ENCODE peak calls at places on chromosomes 6 and 20, in ten cellular contexts. Q, J, G, R, A, D, N, P, K and Y are unnamed samples. For H3K36me3 and H3K9me3, the result is how much of the 10 kb centered on the place peaks cover.

GRCh38 chr20:56111951-56112730 is 106.8 kb upstream of the CBLN4 start:
- DNase-seq in Q (no peak), J (no peak), G (no peak), R (no peak), A (no peak), D (no peak), N (no peak), P (no peak), K (no peak), Y (no peak)

GRCh38 chr20:24962182-24962492 is 13.1 kb downstream of the CST7 start:
- DNase-seq in Q (no peak), J (no peak), G (peak), R (no peak), A (no peak), D (no peak), N (no peak), P (no peak), K (no peak), Y (no peak)

GRCh38 chr20:61673152-61673551 is 392.5 kb downstream of the TAF4 start:
- DNase-seq in Q (no peak), J (no peak), G (no peak), R (no peak), A (no peak), D (no peak), N (no peak), P (no peak), K (no peak), Y (no peak)

GRCh38 chr6:39821014-39821738 is 29.0 kb downstream of the DAAM2 start:
- DNase-seq in Q (peak), J (no peak), G (no peak), R (no peak), A (no peak), D (no peak), N (no peak), P (no peak), K (no peak), Y (no peak)

GRCh38 chr20:25503946-25504345 is 81.4 kb downstream of the NINL start:
- DNase-seq in Q (no peak), J (no peak), G (no peak), R (no peak), A (no peak), D (no peak), N (no peak), P (no peak), K (no peak), Y (no peak)

GRCh38 chr6:141406761-141407160 is 726.0 kb upstream of the GJE1 start:
- DNase-seq in Q (no peak), J (no peak), G (no peak), R (no peak), A (no peak), D (no peak), N (no peak), P (no peak), K (no peak), Y (no peak)

GRCh38 chr6:131116755-131117360 is 18.4 kb upstream of the AKAP7 start:
- DNase-seq in Q (peak), J (peak), G (no peak), R (no peak), A (no peak), D (no peak), N (no peak), P (no peak), K (peak), Y (peak)

GRCh38 chr6:42963855-42964605 is 3.5 kb downstream of the GNMT start:
- DNase-seq in Q (peak), J (peak), G (peak), R (no peak), A (no peak), D (no peak), N (no peak), P (peak), K (peak), Y (no peak)

GRCh38 chr6:42450314-42451145 is 1.2 kb downstream of the TRERF1 start:
- DNase-seq in Q (peak), J (no peak), G (no peak), R (peak), A (no peak), D (peak), N (no peak), P (peak), K (no peak), Y (no peak)

GRCh38 chr6:127288705-127289104 is 22.0 kb downstream of the RNF146 start:
- DNase-seq in Q (no peak), J (no peak), G (no peak), R (no peak), A (no peak), D (no peak), N (no peak), P (no peak), K (no peak), Y (no peak)

GRCh38 chr6:3750324-3751018 is 1.0 kb downstream of the PXDC1 start:
- DNase-seq in Q (peak), J (peak), G (peak), R (no peak), A (peak), D (peak), N (peak), P (peak), K (no peak), Y (peak)

GRCh38 chr20:46134716-46135115 is 16.6 kb downstream of the CD40 start:
- DNase-seq in Q (no peak), J (no peak), G (no peak), R (no peak), A (no peak), D (no peak), N (no peak), P (no peak), K (no peak), Y (no peak)

GRCh38 chr6:132219901-132220300 is 181.4 kb downstream of the MOXD1 start:
- DNase-seq in Q (no peak), J (no peak), G (no peak), R (no peak), A (no peak), D (no peak), N (no peak), P (no peak), K (no peak), Y (no peak)

GRCh38 chr6:135853986-135854385 is 2.5 kb downstream of the PDE7B start:
- DNase-seq in Q (peak), J (no peak), G (no peak), R (no peak), A (no peak), D (no peak), N (no peak), P (no peak), K (no peak), Y (no peak)

GRCh38 chr20:52230406-52230805 is 38.8 kb upstream of the ZFP64 start:
- DNase-seq in Q (peak), J (no peak), G (no peak), R (no peak), A (no peak), D (no peak), N (no peak), P (no peak), K (no peak), Y (no peak)

GRCh38 chr20:20198011-20198410 is 145.7 kb downstream of the CFAP61 start:
- DNase-seq in Q (no peak), J (no peak), G (no peak), R (no peak), A (no peak), D (no peak), N (no peak), P (no peak), K (no peak), Y (no peak)

GRCh38 chr6:34938268-34938667 is 49.2 kb downstream of the ANKS1A start:
- DNase-seq in Q (no peak), J (no peak), G (no peak), R (no peak), A (no peak), D (no peak), N (peak), P (no peak), K (no peak), Y (no peak)

GRCh38 chr6:106162926-106163325 is 76.8 kb downstream of the PRDM1 start:
- DNase-seq in Q (no peak), J (no peak), G (no peak), R (no peak), A (no peak), D (no peak), N (no peak), P (no peak), K (peak), Y (no peak)

GRCh38 chr6:2432258-2432657 is 186.9 kb upstream of the GMDS start:
- DNase-seq in Q (peak), J (no peak), G (peak), R (no peak), A (no peak), D (no peak), N (no peak), P (no peak), K (no peak), Y (no peak)

DNA sequence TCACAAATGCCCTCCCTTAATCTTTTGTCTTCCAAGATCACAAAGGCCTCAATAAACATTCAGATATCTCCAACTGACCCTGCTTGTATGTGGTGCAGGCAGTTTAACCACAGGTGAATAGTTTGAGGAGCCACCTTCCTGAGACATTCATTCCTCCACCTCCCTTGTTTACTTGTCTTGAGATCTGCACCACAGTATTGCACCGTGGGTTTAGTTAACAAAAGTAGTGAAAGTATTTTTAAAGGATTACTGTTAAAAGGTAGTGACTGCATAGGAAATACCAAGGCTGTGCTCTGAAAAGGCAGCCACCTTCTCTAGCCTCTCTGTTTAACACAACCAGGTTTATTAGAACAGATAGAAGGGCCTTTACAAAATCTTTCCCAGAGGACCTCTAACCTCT is 46.5 kb downstream of the SESN1 start:
- DNase-seq in Q (no peak), J (no peak), G (no peak), R (no peak), A (no peak), D (no peak), N (no peak), P (no peak), K (peak), Y (no peak)
- H3K36me3 ChIP-seq in Q (under half), J (under half), G (under half), R (under half), A (under half), D (under half), N (under half), P (under half), K (under half), Y (under half)

GRCh38 chr6:24642061-24642460 is 3.9 kb downstream of the KIAA0319 start:
- DNase-seq in Q (no peak), J (no peak), G (no peak), R (no peak), A (no peak), D (no peak), N (no peak), P (no peak), K (no peak), Y (no peak)
- H3K9me3 ChIP-seq in Q (under half), J (under half), G (under half), R (under half), A (under half), D (under half), N (under half), P (under half), K (under half), Y (under half)

GRCh38 chr20:15862178-15862577 is 711.1 kb downstream of the KIF16B start:
- DNase-seq in Q (no peak), J (no peak), G (no peak), R (no peak), A (no peak), D (no peak), N (no peak), P (no peak), K (no peak), Y (no peak)

GRCh38 chr20:15867017-15867416 is 706.2 kb downstream of the KIF16B start:
- DNase-seq in Q (no peak), J (no peak), G (no peak), R (no peak), A (no peak), D (no peak), N (no peak), P (no peak), K (no peak), Y (no peak)

GRCh38 chr20:15865553-15865952 is 707.7 kb downstream of the KIF16B start:
- DNase-seq in Q (no peak), J (no peak), G (no peak), R (no peak), A (no peak), D (no peak), N (no peak), P (no peak), K (no peak), Y (no peak)

GRCh38 chr20:15863735-15864134 is 709.5 kb downstream of the KIF16B start:
- DNase-seq in Q (no peak), J (no peak), G (no peak), R (no peak), A (no peak), D (no peak), N (no peak), P (no peak), K (no peak), Y (no peak)

DNA sequence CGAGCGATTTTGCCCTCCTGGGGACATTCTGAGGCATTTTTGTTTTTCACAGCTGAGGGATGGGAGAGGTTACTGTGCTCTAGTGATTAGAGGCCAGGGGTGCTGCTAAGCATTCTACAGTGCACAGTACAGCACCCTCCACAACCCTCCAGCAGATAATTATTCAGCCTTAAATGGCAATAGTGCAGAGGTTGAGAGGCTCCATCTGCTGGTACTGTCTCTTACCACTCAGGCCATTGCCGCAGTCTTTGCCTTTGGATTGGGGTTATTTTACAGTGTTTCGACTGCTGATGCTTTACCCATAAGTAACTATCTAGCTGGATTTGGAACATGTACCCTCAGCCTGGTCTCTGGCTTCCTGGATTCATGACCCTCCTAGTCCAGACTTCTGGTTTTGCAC is 705.3 kb downstream of the KIF16B start:
- DNase-seq in Q (no peak), J (peak), G (no peak), R (no peak), A (no peak), D (no peak), N (no peak), P (peak), K (no peak), Y (no peak)
- H3K27ac ChIP-seq in Q (no peak), J (no peak), G (no peak), R (no peak), A (no peak), D (no peak), N (no peak), P (no peak), K (no peak), Y (no peak)

GRCh38 chr6:36908758-36909157 is 23.0 kb downstream of the C6orf89 start:
- DNase-seq in Q (no peak), J (no peak), G (no peak), R (no peak), A (no peak), D (no peak), N (no peak), P (no peak), K (no peak), Y (no peak)
- H3K36me3 ChIP-seq in Q (under half), J (under half), G (under half), R (under half), A (under half), D (under half), N (half or more), P (under half), K (under half), Y (under half)

DNA sequence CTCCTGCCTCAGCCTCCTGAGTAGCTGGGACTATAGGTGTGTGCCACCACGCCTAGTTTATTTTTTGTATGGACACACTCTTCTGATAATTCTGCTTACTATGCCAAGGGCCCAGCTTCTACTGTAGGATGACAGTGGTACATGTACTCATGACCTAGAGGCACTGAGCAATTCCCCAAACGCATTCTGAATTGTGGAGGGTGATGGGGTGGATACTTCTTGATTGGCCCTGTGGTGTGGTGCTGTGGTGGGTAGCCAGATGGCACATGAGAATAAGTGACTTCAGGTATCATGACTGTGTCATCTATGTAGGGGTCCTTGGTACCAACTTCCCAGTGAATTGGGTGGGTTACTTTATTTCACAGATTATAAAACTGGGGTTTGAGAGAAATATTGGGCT is 11.0 kb downstream of the DNMT3B start:
- DNase-seq in Q (no peak), J (no peak), G (no peak), R (no peak), A (no peak), D (no peak), N (no peak), P (no peak), K (no peak), Y (no peak)
- H3K9me3 ChIP-seq in Q (under half), J (under half), G (under half), R (under half), A (under half), D (under half), N (under half), P (under half), K (under half), Y (under half)

GRCh38 chr20:44131704-44132103 is 55.3 kb downstream of the JPH2 start:
- DNase-seq in Q (no peak), J (no peak), G (no peak), R (no peak), A (no peak), D (no peak), N (no peak), P (no peak), K (no peak), Y (no peak)
- H3K27ac ChIP-seq in Q (peak), J (no peak), G (no peak), R (no peak), A (no peak), D (peak), N (no peak), P (no peak), K (no peak), Y (no peak)

DNA sequence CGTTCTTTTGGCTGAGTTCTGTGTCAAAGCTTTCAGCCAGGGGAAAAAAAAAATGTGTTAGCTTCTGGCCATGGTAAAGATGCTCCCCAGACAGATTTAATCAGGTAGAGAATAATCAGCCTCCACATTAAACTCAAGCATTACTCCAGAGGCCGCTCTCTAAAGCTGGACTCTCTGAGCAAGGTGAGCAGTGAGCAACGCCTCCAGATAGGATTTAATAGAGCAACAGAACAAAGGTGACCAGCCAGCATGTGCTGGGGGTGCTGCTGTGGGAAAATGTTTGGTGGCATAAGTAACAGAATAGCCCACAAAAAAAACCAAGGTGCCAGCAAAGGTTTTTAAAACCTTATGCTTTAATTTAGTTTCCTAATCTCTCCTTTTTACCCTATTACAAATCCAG is 103.5 kb upstream of the TRAF3IP2 start:
- DNase-seq in Q (no peak), J (no peak), G (no peak), R (no peak), A (no peak), D (no peak), N (no peak), P (no peak), K (no peak), Y (no peak)
- H3K36me3 ChIP-seq in Q (under half), J (under half), G (under half), R (half or more), A (under half), D (under half), N (under half), P (under half), K (under half), Y (under half)